ENCODE peak calls at places on chromosome 21, in seven cellular contexts. One of them, this sample, is unnamed. For H3K9me3, the result is how much of the 10 kb centered on the place peaks cover.

GRCh38 chr21:16264314-16264713 is 534.5 kb downstream of the USP25 start:
- DNase-seq in cardiac muscle cell: no peak
- DNase-seq in lower lobe of right lung: no peak
- DNase-seq in ovary: no peak
- DNase-seq in right lobe of liver: no peak
- DNase-seq in HCT116: no peak
- DNase-seq in PC-3: no peak
- DNase-seq in this sample: no peak

GRCh38 chr21:26795866-26796329 is 49.3 kb downstream of the ADAMTS1 start:
- DNase-seq in cardiac muscle cell: no peak
- DNase-seq in lower lobe of right lung: no peak
- DNase-seq in ovary: peak
- DNase-seq in right lobe of liver: no peak
- DNase-seq in HCT116: no peak
- DNase-seq in PC-3: peak
- DNase-seq in this sample: peak

GRCh38 chr21:35294231-35294898 is 245.3 kb upstream of the RUNX1 start:
- DNase-seq in cardiac muscle cell: no peak
- DNase-seq in lower lobe of right lung: no peak
- DNase-seq in ovary: no peak
- DNase-seq in right lobe of liver: no peak
- DNase-seq in HCT116: peak
- DNase-seq in PC-3: peak
- DNase-seq in this sample: no peak

GRCh38 chr21:16285646-16286223 is 556.0 kb downstream of the USP25 start:
- DNase-seq in cardiac muscle cell: no peak
- DNase-seq in lower lobe of right lung: no peak
- DNase-seq in ovary: no peak
- DNase-seq in right lobe of liver: no peak
- DNase-seq in HCT116: no peak
- DNase-seq in PC-3: no peak
- DNase-seq in this sample: no peak

GRCh38 chr21:38797470-38797869 is 8.3 kb upstream of the ETS2 start:
- DNase-seq in cardiac muscle cell: peak
- DNase-seq in lower lobe of right lung: no peak
- DNase-seq in ovary: no peak
- DNase-seq in right lobe of liver: peak
- DNase-seq in HCT116: peak
- DNase-seq in PC-3: peak
- DNase-seq in this sample: no peak

GRCh38 chr21:44780767-44781459 is 20.7 kb downstream of the UBE2G2 start:
- DNase-seq in cardiac muscle cell: peak
- DNase-seq in lower lobe of right lung: no peak
- DNase-seq in ovary: no peak
- DNase-seq in right lobe of liver: no peak
- DNase-seq in HCT116: no peak
- DNase-seq in PC-3: no peak
- DNase-seq in this sample: peak

GRCh38 chr21:42232176-42232825 is 13.4 kb downstream of the ABCG1 start:
- DNase-seq in cardiac muscle cell: no peak
- DNase-seq in lower lobe of right lung: peak
- DNase-seq in ovary: no peak
- DNase-seq in right lobe of liver: no peak
- DNase-seq in HCT116: no peak
- DNase-seq in PC-3: no peak
- DNase-seq in this sample: no peak

GRCh38 chr21:35026617-35027557 is 22.2 kb downstream of the RUNX1 start:
- DNase-seq in cardiac muscle cell: peak
- DNase-seq in lower lobe of right lung: peak
- DNase-seq in ovary: peak
- DNase-seq in right lobe of liver: peak
- DNase-seq in HCT116: no peak
- DNase-seq in PC-3: no peak
- DNase-seq in this sample: peak

GRCh38 chr21:38773108-38774061 is 32.3 kb upstream of the ETS2 start:
- DNase-seq in cardiac muscle cell: no peak
- DNase-seq in lower lobe of right lung: no peak
- DNase-seq in ovary: no peak
- DNase-seq in right lobe of liver: no peak
- DNase-seq in HCT116: peak
- DNase-seq in PC-3: peak
- DNase-seq in this sample: no peak

GRCh38 chr21:38833122-38833521 is 27.4 kb downstream of the ETS2 start:
- DNase-seq in cardiac muscle cell: no peak
- DNase-seq in lower lobe of right lung: no peak
- DNase-seq in ovary: no peak
- DNase-seq in right lobe of liver: no peak
- DNase-seq in HCT116: no peak
- DNase-seq in PC-3: no peak
- DNase-seq in this sample: no peak

GRCh38 chr21:34191876-34192275 is 118.5 kb downstream of the MRPS6 start:
- DNase-seq in cardiac muscle cell: no peak
- DNase-seq in lower lobe of right lung: no peak
- DNase-seq in ovary: no peak
- DNase-seq in right lobe of liver: no peak
- DNase-seq in HCT116: no peak
- DNase-seq in PC-3: no peak
- DNase-seq in this sample: no peak

GRCh38 chr21:34122047-34122446 is 48.7 kb downstream of the MRPS6 start:
- DNase-seq in cardiac muscle cell: no peak
- DNase-seq in lower lobe of right lung: no peak
- DNase-seq in ovary: no peak
- DNase-seq in right lobe of liver: no peak
- DNase-seq in HCT116: no peak
- DNase-seq in PC-3: no peak
- DNase-seq in this sample: no peak

GRCh38 chr21:38244885-38245869 is 11.6 kb upstream of the KCNJ15 start:
- DNase-seq in cardiac muscle cell: no peak
- DNase-seq in lower lobe of right lung: no peak
- DNase-seq in ovary: no peak
- DNase-seq in right lobe of liver: no peak
- DNase-seq in HCT116: no peak
- DNase-seq in PC-3: peak
- DNase-seq in this sample: no peak

GRCh38 chr21:17536381-17536780 is 23.5 kb downstream of the CXADR start:
- DNase-seq in cardiac muscle cell: no peak
- DNase-seq in lower lobe of right lung: no peak
- DNase-seq in ovary: no peak
- DNase-seq in right lobe of liver: no peak
- DNase-seq in HCT116: no peak
- DNase-seq in PC-3: no peak
- DNase-seq in this sample: no peak

GRCh38 chr21:41360072-41360821 is 1.6 kb upstream of the MX2 start:
- DNase-seq in cardiac muscle cell: peak
- DNase-seq in lower lobe of right lung: no peak
- DNase-seq in ovary: no peak
- DNase-seq in right lobe of liver: no peak
- DNase-seq in HCT116: no peak
- DNase-seq in PC-3: peak
- DNase-seq in this sample: no peak

GRCh38 chr21:16420086-16420724 is 690.4 kb downstream of the USP25 start:
- DNase-seq in cardiac muscle cell: peak
- DNase-seq in lower lobe of right lung: no peak
- DNase-seq in ovary: peak
- DNase-seq in right lobe of liver: peak
- DNase-seq in HCT116: no peak
- DNase-seq in PC-3: no peak
- DNase-seq in this sample: no peak

GRCh38 chr21:17370263-17370662 is 142.6 kb upstream of the CXADR start:
- DNase-seq in cardiac muscle cell: no peak
- DNase-seq in lower lobe of right lung: peak
- DNase-seq in ovary: no peak
- DNase-seq in right lobe of liver: no peak
- DNase-seq in HCT116: no peak
- DNase-seq in PC-3: peak
- DNase-seq in this sample: peak

GRCh38 chr21:41254090-41254700 is 62.4 kb upstream of the FAM3B start:
- DNase-seq in cardiac muscle cell: no peak
- DNase-seq in lower lobe of right lung: no peak
- DNase-seq in ovary: no peak
- DNase-seq in right lobe of liver: no peak
- DNase-seq in HCT116: no peak
- DNase-seq in PC-3: peak
- DNase-seq in this sample: no peak

GRCh38 chr21:44730028-44730395 is 18.6 kb upstream of the TSPEAR start:
- DNase-seq in cardiac muscle cell: no peak
- DNase-seq in lower lobe of right lung: no peak
- DNase-seq in ovary: no peak
- DNase-seq in right lobe of liver: no peak
- DNase-seq in HCT116: no peak
- DNase-seq in PC-3: no peak
- DNase-seq in this sample: no peak

GRCh38 chr21:26965567-26966359 is 1.1 kb downstream of the ADAMTS5 start:
- DNase-seq in cardiac muscle cell: peak
- DNase-seq in lower lobe of right lung: peak
- DNase-seq in ovary: peak
- DNase-seq in right lobe of liver: peak
- DNase-seq in HCT116: no peak
- DNase-seq in PC-3: no peak
- DNase-seq in this sample: no peak

GRCh38 chr21:41957991-41958766 is 4.4 kb upstream of the C2CD2 start:
- DNase-seq in cardiac muscle cell: peak
- DNase-seq in lower lobe of right lung: no peak
- DNase-seq in ovary: peak
- DNase-seq in right lobe of liver: peak
- DNase-seq in HCT116: peak
- DNase-seq in PC-3: peak
- DNase-seq in this sample: no peak

GRCh38 chr21:20968391-20968790 is 29.8 kb upstream of the NCAM2 start:
- DNase-seq in cardiac muscle cell: no peak
- DNase-seq in lower lobe of right lung: no peak
- DNase-seq in ovary: no peak
- DNase-seq in right lobe of liver: no peak
- DNase-seq in HCT116: no peak
- DNase-seq in PC-3: no peak
- DNase-seq in this sample: no peak

GRCh38 chr21:24367936-24368335 is 1239.3 kb downstream of the MRPL39 start:
- DNase-seq in cardiac muscle cell: no peak
- DNase-seq in lower lobe of right lung: no peak
- DNase-seq in ovary: no peak
- DNase-seq in right lobe of liver: no peak
- DNase-seq in HCT116: no peak
- DNase-seq in PC-3: peak
- DNase-seq in this sample: no peak

GRCh38 chr21:42002421-42002958 is 7.7 kb downstream of the ZBTB21 start:
- DNase-seq in cardiac muscle cell: no peak
- DNase-seq in lower lobe of right lung: no peak
- DNase-seq in ovary: no peak
- DNase-seq in right lobe of liver: no peak
- DNase-seq in HCT116: no peak
- DNase-seq in PC-3: peak
- DNase-seq in this sample: no peak

GRCh38 chr21:26686278-26686677 is 113.2 kb upstream of the CYYR1 start:
- DNase-seq in cardiac muscle cell: no peak
- DNase-seq in lower lobe of right lung: no peak
- DNase-seq in ovary: no peak
- DNase-seq in right lobe of liver: no peak
- DNase-seq in HCT116: no peak
- DNase-seq in PC-3: peak
- DNase-seq in this sample: no peak

GRCh38 chr21:30269803-30270530 is 12.8 kb downstream of the KRTAP24-1 start:
- DNase-seq in cardiac muscle cell: no peak
- DNase-seq in lower lobe of right lung: no peak
- DNase-seq in ovary: no peak
- DNase-seq in right lobe of liver: no peak
- DNase-seq in HCT116: no peak
- DNase-seq in PC-3: no peak
- DNase-seq in this sample: no peak
- H3K9me3 ChIP-seq in cardiac muscle cell: under half
- H3K9me3 ChIP-seq in lower lobe of right lung: under half
- H3K9me3 ChIP-seq in ovary: under half
- H3K9me3 ChIP-seq in right lobe of liver: under half
- H3K9me3 ChIP-seq in HCT116: under half
- H3K9me3 ChIP-seq in PC-3: under half
- H3K9me3 ChIP-seq in this sample: under half

DNA sequence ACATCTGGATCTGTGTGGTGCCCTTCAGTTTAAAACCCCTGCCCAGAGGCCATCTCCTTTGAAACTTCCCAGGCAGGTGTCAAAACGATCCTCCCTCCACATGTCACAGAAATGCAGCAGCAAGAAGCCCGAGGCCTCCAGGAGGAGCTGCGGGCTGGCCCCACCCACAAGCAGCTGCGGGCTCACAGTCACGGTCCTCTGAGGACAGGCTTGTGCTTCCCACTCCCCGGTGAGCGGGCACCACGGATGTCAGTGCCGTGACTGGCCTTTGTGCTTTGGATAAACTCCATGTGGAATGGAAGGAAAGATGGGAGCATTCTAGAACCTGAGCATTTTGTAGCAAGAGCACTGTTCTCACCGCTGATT is 65.8 kb downstream of the SIK1 start:
- DNase-seq in cardiac muscle cell: no peak
- DNase-seq in lower lobe of right lung: no peak
- DNase-seq in ovary: no peak
- DNase-seq in right lobe of liver: peak
- DNase-seq in HCT116: no peak
- DNase-seq in PC-3: no peak
- DNase-seq in this sample: peak
- H3K27ac ChIP-seq in cardiac muscle cell: no peak
- H3K27ac ChIP-seq in lower lobe of right lung: peak
- H3K27ac ChIP-seq in ovary: peak
- H3K27ac ChIP-seq in right lobe of liver: peak
- H3K27ac ChIP-seq in HCT116: no peak
- H3K27ac ChIP-seq in PC-3: no peak
- H3K27ac ChIP-seq in this sample: peak

GRCh38 chr21:45914321-45914845 is 67.2 kb upstream of the COL6A1 start:
- DNase-seq in cardiac muscle cell: no peak
- DNase-seq in lower lobe of right lung: no peak
- DNase-seq in ovary: no peak
- DNase-seq in right lobe of liver: peak
- DNase-seq in HCT116: no peak
- DNase-seq in PC-3: no peak
- DNase-seq in this sample: peak
- H3K9me3 ChIP-seq in cardiac muscle cell: under half
- H3K9me3 ChIP-seq in lower lobe of right lung: under half
- H3K9me3 ChIP-seq in ovary: under half
- H3K9me3 ChIP-seq in right lobe of liver: under half
- H3K9me3 ChIP-seq in HCT116: under half
- H3K9me3 ChIP-seq in PC-3: under half
- H3K9me3 ChIP-seq in this sample: under half

GRCh38 chr21:32333953-32334673 is 35.5 kb downstream of the MRAP start:
- DNase-seq in cardiac muscle cell: no peak
- DNase-seq in lower lobe of right lung: no peak
- DNase-seq in ovary: no peak
- DNase-seq in right lobe of liver: no peak
- DNase-seq in HCT116: no peak
- DNase-seq in PC-3: no peak
- DNase-seq in this sample: no peak
- H3K27ac ChIP-seq in cardiac muscle cell: no peak
- H3K27ac ChIP-seq in lower lobe of right lung: no peak
- H3K27ac ChIP-seq in ovary: no peak
- H3K27ac ChIP-seq in right lobe of liver: no peak
- H3K27ac ChIP-seq in HCT116: no peak
- H3K27ac ChIP-seq in PC-3: no peak
- H3K27ac ChIP-seq in this sample: no peak

DNA sequence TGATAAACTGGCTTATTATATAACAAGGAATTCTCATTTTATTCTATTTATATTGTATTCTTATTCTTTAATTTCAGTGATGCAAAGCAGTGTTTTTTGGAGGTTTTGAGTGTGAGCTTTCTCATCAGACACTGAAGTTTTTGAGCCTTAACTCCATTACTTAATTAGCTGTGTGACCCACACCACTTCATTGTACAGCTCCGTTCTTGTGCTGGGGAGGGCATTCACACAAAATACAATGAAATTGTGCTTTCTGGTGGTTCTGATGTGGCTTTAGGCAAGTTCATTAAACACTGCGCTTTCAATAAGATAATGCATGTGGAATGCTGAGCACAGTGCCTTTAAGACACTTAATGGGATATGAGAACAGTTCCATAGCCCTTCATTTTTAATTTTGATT is 102.7 kb upstream of the TPTE start:
- DNase-seq in cardiac muscle cell: no peak
- DNase-seq in lower lobe of right lung: no peak
- DNase-seq in ovary: no peak
- DNase-seq in right lobe of liver: no peak
- DNase-seq in HCT116: no peak
- DNase-seq in PC-3: no peak
- DNase-seq in this sample: no peak
- H3K9me3 ChIP-seq in cardiac muscle cell: under half
- H3K9me3 ChIP-seq in lower lobe of right lung: under half
- H3K9me3 ChIP-seq in ovary: under half
- H3K9me3 ChIP-seq in right lobe of liver: under half
- H3K9me3 ChIP-seq in HCT116: half or more
- H3K9me3 ChIP-seq in PC-3: under half
- H3K9me3 ChIP-seq in this sample: under half